ENCODE peak calls at places on chromosomes 5 and 9, in eight cellular contexts. N is DMS79 treated with DMSO at 0.1 percent for 48 hours; M is adipocyte; A is ureter; D is stimulated activated CD4-positive, alpha-beta T cell treated with anti-CD3 and anti-CD28 coated beads, Interleukin-2, amount 100 ng/mL, for 4 hours; Q is cardiac fibroblast; C is Calu3; S is iris pigment epithelial cell. G is an unnamed sample.

GRCh38 chr9:38368731-38369130 is 23.8 kb upstream of the ALDH1B1 start:
- DNase-seq in D (no peak), M (no peak), S (no peak), Q (no peak), N (no peak), C (no peak), A (no peak), G (no peak)

GRCh38 chr9:84858373-84858772 is 188.8 kb downstream of the NTRK2 start:
- DNase-seq in S (no peak), Q (no peak), N (no peak), D (no peak), M (no peak), C (no peak), A (no peak), G (no peak)

GRCh38 chr9:89592963-89593775 is 11.6 kb upstream of the GADD45G start:
- DNase-seq in C (peak), Q (no peak), D (no peak), M (peak), A (peak), S (peak), N (no peak), G (peak)

GRCh38 chr5:100576217-100576751 is 41.1 kb downstream of the FAM174A start:
- DNase-seq in A (no peak), M (peak), C (no peak), S (no peak), D (no peak), Q (peak), N (no peak), G (no peak)

GRCh38 chr9:93172646-93173364 is 11.1 kb upstream of the WNK2 start:
- DNase-seq in S (no peak), M (no peak), D (no peak), Q (no peak), C (no peak), A (no peak), N (no peak), G (no peak)

GRCh38 chr5:4941957-4942830 is 197.9 kb upstream of the ADAMTS16 start:
- DNase-seq in C (no peak), Q (no peak), S (no peak), M (no peak), D (no peak), A (no peak), N (no peak), G (peak)

GRCh38 chr5:113118765-113119164 is 142.2 kb downstream of the DCP2 start:
- DNase-seq in C (no peak), N (no peak), D (no peak), M (no peak), Q (no peak), A (no peak), S (no peak), G (no peak)

GRCh38 chr5:33299621-33300208 is 141.1 kb upstream of the TARS1 start:
- DNase-seq in N (no peak), C (peak), Q (peak), M (peak), A (no peak), S (peak), D (no peak), G (peak)

GRCh38 chr5:57338068-57338848 is 144.4 kb downstream of the ACTBL2 start:
- DNase-seq in Q (peak), S (peak), A (no peak), D (no peak), M (no peak), C (peak), N (no peak), G (no peak)

GRCh38 chr5:139212484-139212883 is 14.3 kb upstream of the SIL1 start:
- DNase-seq in S (no peak), M (no peak), N (no peak), D (no peak), Q (no peak), C (no peak), A (no peak), G (no peak)

GRCh38 chr9:77595426-77596051 is 52.6 kb downstream of the GNA14 start:
- DNase-seq in N (peak), C (no peak), A (no peak), D (no peak), Q (peak), S (peak), M (no peak), G (no peak)

GRCh38 chr5:52783226-52783959 is 4.3 kb upstream of the ITGA1 start:
- DNase-seq in Q (peak), N (no peak), C (peak), D (no peak), A (no peak), S (no peak), M (peak), G (peak)

GRCh38 chr9:106878943-106879916 is 16.3 kb downstream of the ZNF462 start:
- DNase-seq in M (peak), D (no peak), C (no peak), N (no peak), S (peak), Q (peak), A (peak), G (peak)

GRCh38 chr9:124453586-124454191 is 3.4 kb downstream of the ADGRD2 start:
- DNase-seq in N (no peak), Q (no peak), C (peak), A (no peak), S (no peak), D (no peak), M (no peak), G (no peak)

GRCh38 chr9:87267701-87268100 is 230.0 kb upstream of the DAPK1 start:
- DNase-seq in D (no peak), C (no peak), S (no peak), M (peak), A (no peak), Q (no peak), N (no peak), G (peak)

GRCh38 chr9:132412089-132412488 is 2.1 kb downstream of the CFAP77 start:
- DNase-seq in N (no peak), M (peak), S (peak), A (no peak), D (no peak), C (peak), Q (peak), G (peak)